ENCODE peak calls at places on chromosomes 6 and 20, in six cellular contexts. B is mesendoderm, Q is neuronal stem cell, Z is IMR-90, L is H1, O is mesenchymal stem cell. I is an unnamed sample.

GRCh38 chr20:51028616-51029263 is 5.8 kb upstream of the KCNG1 start:
- DNase-seq in L (no peak), Q (no peak), O (no peak), Z (no peak), B (peak), I (no peak)

GRCh38 chr6:169846286-169847056 is 95.0 kb downstream of the ERMARD start:
- DNase-seq in Q (no peak), O (no peak), L (no peak), B (no peak), Z (no peak), I (no peak)

GRCh38 chr20:50415031-50415515 is 95.1 kb upstream of the PTPN1 start:
- DNase-seq in B (no peak), Z (no peak), O (no peak), L (no peak), Q (no peak), I (peak)

GRCh38 chr6:113458368-113459010 is 398.7 kb upstream of the MARCKS start:
- DNase-seq in L (no peak), Z (peak), Q (no peak), O (peak), B (no peak), I (peak)

GRCh38 chr20:54212226-54212625 is 4.3 kb downstream of the PFDN4 start:
- DNase-seq in B (no peak), Q (no peak), O (peak), L (no peak), Z (peak), I (no peak)

GRCh38 chr6:89385156-89385667 is 26.9 kb downstream of the RRAGD start:
- DNase-seq in B (peak), O (no peak), Z (no peak), L (no peak), Q (no peak), I (no peak)

GRCh38 chr20:21048841-21049273 is 57.3 kb downstream of the LINC00237 start:
- DNase-seq in Z (no peak), B (peak), O (no peak), Q (peak), L (no peak), I (peak)

GRCh38 chr6:98498891-98499290 is 335.5 kb upstream of the POU3F2 start:
- DNase-seq in L (no peak), Z (no peak), O (no peak), Q (no peak), B (no peak), I (no peak)

GRCh38 chr6:169791721-169792131 is 40.3 kb downstream of the ERMARD start:
- DNase-seq in Z (no peak), O (no peak), B (no peak), Q (no peak), L (no peak), I (no peak)

GRCh38 chr6:134288538-134289203 is 29.2 kb downstream of the SGK1 start:
- DNase-seq in B (no peak), Z (peak), Q (no peak), L (no peak), O (peak), I (peak)

GRCh38 chr6:157861814-157862213 is 38.8 kb downstream of the SNX9 start:
- DNase-seq in Z (peak), O (peak), B (no peak), Q (no peak), L (no peak), I (no peak)

GRCh38 chr20:22387452-22387851 is 196.9 kb downstream of the FOXA2 start:
- DNase-seq in O (no peak), Q (no peak), Z (no peak), B (no peak), L (no peak), I (no peak)

GRCh38 chr6:7463785-7464184 is 74.2 kb downstream of the RIOK1 start:
- DNase-seq in B (peak), O (peak), Z (peak), Q (peak), L (no peak), I (peak)

GRCh38 chr20:13256606-13257005 is 35.5 kb downstream of the ISM1 start:
- DNase-seq in L (no peak), B (no peak), Q (no peak), O (no peak), Z (no peak), I (no peak)

GRCh38 chr20:14617123-14617522 is 279.7 kb upstream of the FLRT3 start:
- DNase-seq in Q (no peak), Z (no peak), L (no peak), B (no peak), O (peak), I (no peak)

GRCh38 chr6:133512410-133513016 is 271.4 kb downstream of the EYA4 start:
- DNase-seq in L (no peak), B (peak), Z (peak), Q (peak), O (peak), I (peak)

GRCh38 chr6:149484733-149485700 is at the start of gene ZC3H12D:
- DNase-seq in B (peak), L (no peak), Z (peak), Q (no peak), O (peak), I (peak)

GRCh38 chr20:5535211-5535756 is 214.9 kb upstream of the SHLD1 start:
- DNase-seq in B (no peak), Q (no peak), Z (peak), O (peak), L (no peak), I (peak)

GRCh38 chr20:37288091-37288490 is 1.4 kb upstream of the MANBAL start:
- DNase-seq in Z (no peak), Q (no peak), L (no peak), B (no peak), O (no peak), I (no peak)

GRCh38 chr6:16712931-16713484 is 48.3 kb downstream of the ATXN1 start:
- DNase-seq in Q (no peak), Z (peak), L (no peak), O (peak), B (peak), I (peak)

GRCh38 chr6:16711551-16712249 is 49.6 kb downstream of the ATXN1 start:
- DNase-seq in Z (no peak), B (no peak), Q (no peak), O (no peak), L (no peak), I (peak)

GRCh38 chr6:16716450-16716858 is 44.8 kb downstream of the ATXN1 start:
- DNase-seq in O (no peak), Z (no peak), Q (no peak), L (no peak), B (no peak), I (no peak)

GRCh38 chr6:16713597-16713996 is 47.7 kb downstream of the ATXN1 start:
- DNase-seq in B (no peak), L (no peak), Z (no peak), Q (no peak), O (no peak), I (no peak)

DNA sequence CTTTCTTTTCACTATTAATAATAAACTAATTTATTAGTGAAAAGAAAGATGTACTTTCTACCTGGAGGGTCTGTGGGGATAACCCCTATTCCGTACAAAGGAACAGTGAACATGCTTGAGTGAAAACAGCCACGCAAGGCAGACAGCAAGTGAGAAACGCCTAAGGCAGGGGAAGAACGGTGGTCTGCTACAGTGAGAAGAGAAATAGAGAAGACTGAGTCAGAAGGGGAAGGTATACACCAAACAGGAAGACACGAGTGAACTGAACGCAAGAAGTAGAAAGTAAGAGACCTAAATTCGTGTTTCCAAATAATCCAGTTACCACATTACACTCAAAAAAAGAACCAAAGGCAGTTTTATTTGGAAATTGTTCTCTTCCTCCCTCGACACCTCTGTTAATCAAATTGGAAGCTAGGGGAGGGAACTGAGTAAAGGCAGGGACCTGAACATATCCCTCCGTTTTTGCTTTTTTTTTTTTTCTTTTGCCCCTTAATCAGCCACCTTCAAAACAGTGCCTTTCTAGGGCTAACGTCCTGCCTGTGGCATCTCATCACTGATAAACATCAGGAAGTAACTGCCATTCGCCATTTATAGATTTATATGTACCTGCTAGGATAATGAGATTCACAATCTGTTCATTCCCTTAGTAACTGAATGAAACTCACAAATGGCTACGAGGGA is 48.9 kb downstream of the ATXN1 start:
- DNase-seq in Q (no peak), B (no peak), O (peak), Z (no peak), L (no peak), I (no peak)
- H3K4me3 ChIP-seq in Q (no peak), B (no peak), O (no peak), Z (no peak), L (no peak), I (no peak)

GRCh38 chr6:142294681-142295080 is 7.1 kb upstream of the ADGRG6 start:
- DNase-seq in L (no peak), B (no peak), Z (no peak), O (no peak), Q (no peak), I (no peak)

GRCh38 chr6:142297996-142298753 is 3.6 kb upstream of the ADGRG6 start:
- DNase-seq in B (no peak), Z (peak), L (no peak), O (peak), Q (no peak), I (peak)

GRCh38 chr6:142300302-142300701 is 1.5 kb upstream of the ADGRG6 start:
- DNase-seq in B (no peak), Q (no peak), L (no peak), Z (no peak), O (no peak), I (no peak)

GRCh38 chr6:142297605-142297995 is 4.2 kb upstream of the ADGRG6 start:
- DNase-seq in Q (no peak), B (no peak), O (no peak), L (no peak), Z (no peak), I (no peak)

GRCh38 chr6:142296975-142297604 is 4.7 kb upstream of the ADGRG6 start:
- DNase-seq in Q (no peak), Z (no peak), B (no peak), O (no peak), L (no peak), I (peak)
- H4K8ac ChIP-seq in Q (no peak), Z (peak), B (no peak), O (no peak), L (no peak), I (no peak)

GRCh38 chr6:28353981-28354676 is 4.4 kb downstream of the ZKSCAN3 start:
- DNase-seq in O (peak), L (no peak), Z (peak), B (peak), Q (no peak), I (peak)

GRCh38 chr6:28356666-28357020 is 6.9 kb downstream of the ZKSCAN3 start:
- DNase-seq in Z (no peak), B (no peak), O (no peak), Q (no peak), L (no peak), I (no peak)

GRCh38 chr6:28355743-28356665 is 6.3 kb downstream of the ZKSCAN3 start:
- DNase-seq in L (peak), B (peak), Q (peak), Z (peak), O (peak), I (peak)

GRCh38 chr6:28353356-28353755 is 3.6 kb downstream of the ZKSCAN3 start:
- DNase-seq in Q (no peak), O (no peak), L (no peak), Z (no peak), B (no peak), I (no peak)

DNA sequence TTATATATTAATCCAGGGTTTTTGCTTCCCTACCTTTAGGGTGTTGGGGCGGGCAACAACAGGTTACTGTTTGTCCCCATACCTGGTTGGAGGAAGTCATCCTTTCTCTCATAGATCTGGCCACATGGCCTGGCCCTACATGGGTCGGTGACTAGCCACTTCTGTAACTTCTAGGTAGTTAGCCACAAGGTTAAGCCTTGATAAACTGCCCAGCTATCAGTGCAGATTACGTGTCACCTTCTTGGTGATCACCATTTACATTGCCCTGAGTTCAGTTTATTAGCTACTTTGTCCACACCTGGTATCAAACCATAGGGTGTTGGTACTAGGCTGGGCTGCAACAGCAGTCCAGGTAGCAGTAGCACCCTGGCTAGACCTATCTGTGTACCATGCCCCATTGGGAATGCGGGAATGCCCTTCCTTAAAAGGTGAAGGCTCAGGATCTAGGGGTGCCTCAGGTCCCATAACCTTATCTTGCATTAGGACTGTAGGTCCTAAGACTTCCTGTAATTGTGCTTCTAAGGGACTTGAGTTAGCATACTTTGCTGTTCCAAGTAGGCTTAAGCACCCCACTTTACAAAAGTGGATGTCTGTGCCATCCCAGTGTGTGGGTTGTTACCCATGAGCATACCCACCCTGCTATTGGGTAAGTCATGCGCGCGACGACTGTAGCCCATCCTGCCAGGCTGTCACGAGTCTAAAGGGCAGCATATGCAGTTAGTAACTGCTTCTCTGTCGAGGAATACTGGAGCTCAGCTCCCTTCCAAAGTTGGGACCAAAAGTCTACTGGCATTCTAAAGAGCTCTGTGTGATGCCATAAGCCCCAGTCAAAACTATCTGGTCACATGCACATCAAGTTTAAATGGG is 5.2 kb downstream of the ZKSCAN3 start:
- DNase-seq in O (peak), L (no peak), B (no peak), Z (no peak), Q (no peak), I (no peak)
- H3K4me3 ChIP-seq in O (no peak), L (no peak), B (no peak), Z (no peak), Q (no peak), I (no peak)

DNA sequence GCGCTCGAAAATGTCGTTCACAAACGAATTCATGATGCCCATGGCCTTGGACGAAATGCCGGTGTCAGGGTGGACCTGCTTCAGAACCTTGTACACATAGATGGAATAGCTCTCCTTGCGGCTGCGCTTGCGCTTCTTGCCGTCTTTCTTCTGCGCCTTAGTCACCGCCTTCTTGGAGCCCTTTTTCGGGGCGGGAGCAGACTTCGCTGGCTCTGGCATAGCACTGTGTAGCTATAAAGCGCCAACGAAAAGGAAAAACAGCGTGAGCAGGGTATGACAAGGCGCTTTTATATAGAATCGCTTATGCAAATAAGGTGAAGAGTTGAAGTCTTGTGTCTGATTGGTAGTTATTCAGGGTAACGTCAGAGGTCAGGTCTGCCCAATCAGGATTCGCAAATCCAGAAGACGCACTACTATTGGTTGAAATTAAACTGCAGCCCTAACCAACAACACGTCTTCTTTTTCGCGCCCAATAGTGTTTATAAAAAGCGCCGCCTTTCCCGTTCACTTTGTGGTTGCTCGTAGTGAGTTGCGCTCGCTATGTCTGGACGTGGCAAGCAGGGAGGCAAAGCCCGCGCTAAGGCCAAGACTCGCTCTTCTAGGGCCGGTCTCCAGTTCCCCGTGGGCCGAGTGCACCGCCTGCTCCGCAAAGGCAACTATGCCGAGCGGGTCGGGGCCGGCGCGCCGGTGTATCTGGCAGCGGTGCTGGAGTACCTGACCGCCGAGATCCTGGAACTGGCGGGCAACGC is 114.8 kb upstream of the PRSS16 start:
- DNase-seq in L (peak), O (peak), B (peak), Q (peak), Z (peak), I (peak)
- H4K8ac ChIP-seq in L (peak), O (no peak), B (no peak), Q (no peak), Z (no peak), I (peak)